ENCODE peak calls at places on chromosomes 3 and 15, in ten cellular contexts. One of them, this sample, is unnamed.

GRCh38 chr3:182081096-182081495 is 369.4 kb downstream of the SOX2 start:
- DNase-seq in endothelial cell: no peak
- DNase-seq in CD14-positive monocyte: no peak
- DNase-seq in AG09309: no peak
- DNase-seq in cardiac muscle cell: no peak
- DNase-seq in hepatocyte: no peak
- DNase-seq in GM12891: no peak
- DNase-seq in activated CD4-positive, alpha-beta T cell treated with anti-CD3 and anti-CD28 coated beads for 24 hours: no peak
- DNase-seq in hippocampal formation: no peak
- DNase-seq in body of pancreas: no peak
- DNase-seq in this sample: no peak

GRCh38 chr3:153880493-153880892 is 240.7 kb upstream of the ARHGEF26 start:
- DNase-seq in endothelial cell: no peak
- DNase-seq in CD14-positive monocyte: no peak
- DNase-seq in AG09309: no peak
- DNase-seq in cardiac muscle cell: no peak
- DNase-seq in hepatocyte: no peak
- DNase-seq in GM12891: no peak
- DNase-seq in activated CD4-positive, alpha-beta T cell treated with anti-CD3 and anti-CD28 coated beads for 24 hours: no peak
- DNase-seq in hippocampal formation: no peak
- DNase-seq in body of pancreas: no peak
- DNase-seq in this sample: no peak

GRCh38 chr15:63539517-63539916 is 35.1 kb downstream of the USP3 start:
- DNase-seq in endothelial cell: peak
- DNase-seq in CD14-positive monocyte: no peak
- DNase-seq in AG09309: no peak
- DNase-seq in cardiac muscle cell: peak
- DNase-seq in hepatocyte: no peak
- DNase-seq in GM12891: no peak
- DNase-seq in activated CD4-positive, alpha-beta T cell treated with anti-CD3 and anti-CD28 coated beads for 24 hours: no peak
- DNase-seq in hippocampal formation: no peak
- DNase-seq in body of pancreas: no peak
- DNase-seq in this sample: peak

GRCh38 chr15:101031203-101031602 is 112.0 kb downstream of the LRRK1 start:
- DNase-seq in endothelial cell: peak
- DNase-seq in CD14-positive monocyte: no peak
- DNase-seq in AG09309: no peak
- DNase-seq in cardiac muscle cell: peak
- DNase-seq in hepatocyte: no peak
- DNase-seq in GM12891: no peak
- DNase-seq in activated CD4-positive, alpha-beta T cell treated with anti-CD3 and anti-CD28 coated beads for 24 hours: no peak
- DNase-seq in hippocampal formation: no peak
- DNase-seq in body of pancreas: peak
- DNase-seq in this sample: no peak

GRCh38 chr15:41915203-41915994 is 21.5 kb upstream of the SPTBN5 start:
- DNase-seq in endothelial cell: no peak
- DNase-seq in CD14-positive monocyte: no peak
- DNase-seq in AG09309: no peak
- DNase-seq in cardiac muscle cell: no peak
- DNase-seq in hepatocyte: no peak
- DNase-seq in GM12891: no peak
- DNase-seq in activated CD4-positive, alpha-beta T cell treated with anti-CD3 and anti-CD28 coated beads for 24 hours: no peak
- DNase-seq in hippocampal formation: no peak
- DNase-seq in body of pancreas: no peak
- DNase-seq in this sample: no peak

GRCh38 chr3:67595424-67595823 is 59.0 kb downstream of the SUCLG2 start:
- DNase-seq in endothelial cell: no peak
- DNase-seq in CD14-positive monocyte: no peak
- DNase-seq in AG09309: no peak
- DNase-seq in cardiac muscle cell: no peak
- DNase-seq in hepatocyte: no peak
- DNase-seq in GM12891: no peak
- DNase-seq in activated CD4-positive, alpha-beta T cell treated with anti-CD3 and anti-CD28 coated beads for 24 hours: no peak
- DNase-seq in hippocampal formation: no peak
- DNase-seq in body of pancreas: no peak
- DNase-seq in this sample: no peak

GRCh38 chr15:75073197-75073596 is 49.8 kb downstream of the PPCDC start:
- DNase-seq in endothelial cell: no peak
- DNase-seq in CD14-positive monocyte: peak
- DNase-seq in AG09309: no peak
- DNase-seq in cardiac muscle cell: no peak
- DNase-seq in hepatocyte: no peak
- DNase-seq in GM12891: no peak
- DNase-seq in activated CD4-positive, alpha-beta T cell treated with anti-CD3 and anti-CD28 coated beads for 24 hours: no peak
- DNase-seq in hippocampal formation: no peak
- DNase-seq in body of pancreas: no peak
- DNase-seq in this sample: no peak

GRCh38 chr3:4350789-4351163 is 47.6 kb downstream of the SETMAR start:
- DNase-seq in endothelial cell: peak
- DNase-seq in CD14-positive monocyte: peak
- DNase-seq in AG09309: peak
- DNase-seq in cardiac muscle cell: peak
- DNase-seq in hepatocyte: peak
- DNase-seq in GM12891: peak
- DNase-seq in activated CD4-positive, alpha-beta T cell treated with anti-CD3 and anti-CD28 coated beads for 24 hours: peak
- DNase-seq in hippocampal formation: peak
- DNase-seq in body of pancreas: peak
- DNase-seq in this sample: peak

GRCh38 chr15:31352283-31352880 is 25.7 kb downstream of the KLF13 start:
- DNase-seq in endothelial cell: no peak
- DNase-seq in CD14-positive monocyte: no peak
- DNase-seq in AG09309: no peak
- DNase-seq in cardiac muscle cell: peak
- DNase-seq in hepatocyte: no peak
- DNase-seq in GM12891: no peak
- DNase-seq in activated CD4-positive, alpha-beta T cell treated with anti-CD3 and anti-CD28 coated beads for 24 hours: no peak
- DNase-seq in hippocampal formation: no peak
- DNase-seq in body of pancreas: peak
- DNase-seq in this sample: peak

GRCh38 chr3:119497824-119498187 is 541 bp upstream of the TIMMDC1 start:
- DNase-seq in endothelial cell: peak
- DNase-seq in CD14-positive monocyte: no peak
- DNase-seq in AG09309: no peak
- DNase-seq in cardiac muscle cell: peak
- DNase-seq in hepatocyte: peak
- DNase-seq in GM12891: no peak
- DNase-seq in activated CD4-positive, alpha-beta T cell treated with anti-CD3 and anti-CD28 coated beads for 24 hours: no peak
- DNase-seq in hippocampal formation: peak
- DNase-seq in body of pancreas: peak
- DNase-seq in this sample: peak

GRCh38 chr3:165128544-165128943 is 50.2 kb upstream of the SI start:
- DNase-seq in endothelial cell: no peak
- DNase-seq in CD14-positive monocyte: no peak
- DNase-seq in AG09309: no peak
- DNase-seq in cardiac muscle cell: no peak
- DNase-seq in hepatocyte: no peak
- DNase-seq in GM12891: no peak
- DNase-seq in activated CD4-positive, alpha-beta T cell treated with anti-CD3 and anti-CD28 coated beads for 24 hours: no peak
- DNase-seq in hippocampal formation: no peak
- DNase-seq in body of pancreas: no peak
- DNase-seq in this sample: no peak

GRCh38 chr3:196609815-196610515 is 29.5 kb upstream of the NRROS start:
- DNase-seq in endothelial cell: no peak
- DNase-seq in CD14-positive monocyte: no peak
- DNase-seq in AG09309: no peak
- DNase-seq in cardiac muscle cell: no peak
- DNase-seq in hepatocyte: no peak
- DNase-seq in GM12891: no peak
- DNase-seq in activated CD4-positive, alpha-beta T cell treated with anti-CD3 and anti-CD28 coated beads for 24 hours: no peak
- DNase-seq in hippocampal formation: no peak
- DNase-seq in body of pancreas: no peak
- DNase-seq in this sample: no peak

GRCh38 chr3:106421928-106422327 is 553.1 kb upstream of the CBLB start:
- DNase-seq in endothelial cell: no peak
- DNase-seq in CD14-positive monocyte: no peak
- DNase-seq in AG09309: no peak
- DNase-seq in cardiac muscle cell: peak
- DNase-seq in hepatocyte: no peak
- DNase-seq in GM12891: no peak
- DNase-seq in activated CD4-positive, alpha-beta T cell treated with anti-CD3 and anti-CD28 coated beads for 24 hours: no peak
- DNase-seq in hippocampal formation: no peak
- DNase-seq in body of pancreas: no peak
- DNase-seq in this sample: no peak

GRCh38 chr3:169952045-169952444 is 14.6 kb upstream of the SEC62 start:
- DNase-seq in endothelial cell: no peak
- DNase-seq in CD14-positive monocyte: peak
- DNase-seq in AG09309: no peak
- DNase-seq in cardiac muscle cell: peak
- DNase-seq in hepatocyte: no peak
- DNase-seq in GM12891: no peak
- DNase-seq in activated CD4-positive, alpha-beta T cell treated with anti-CD3 and anti-CD28 coated beads for 24 hours: no peak
- DNase-seq in hippocampal formation: no peak
- DNase-seq in body of pancreas: no peak
- DNase-seq in this sample: no peak

GRCh38 chr15:26771917-26772587 is 814 bp downstream of the GABRB3 start:
- DNase-seq in endothelial cell: peak
- DNase-seq in CD14-positive monocyte: no peak
- DNase-seq in AG09309: no peak
- DNase-seq in cardiac muscle cell: peak
- DNase-seq in hepatocyte: peak
- DNase-seq in GM12891: no peak
- DNase-seq in activated CD4-positive, alpha-beta T cell treated with anti-CD3 and anti-CD28 coated beads for 24 hours: no peak
- DNase-seq in hippocampal formation: no peak
- DNase-seq in body of pancreas: peak
- DNase-seq in this sample: no peak

GRCh38 chr3:190811775-190812480 is 50.6 kb downstream of the GMNC start:
- DNase-seq in endothelial cell: peak
- DNase-seq in CD14-positive monocyte: no peak
- DNase-seq in AG09309: peak
- DNase-seq in cardiac muscle cell: peak
- DNase-seq in hepatocyte: peak
- DNase-seq in GM12891: no peak
- DNase-seq in activated CD4-positive, alpha-beta T cell treated with anti-CD3 and anti-CD28 coated beads for 24 hours: no peak
- DNase-seq in hippocampal formation: peak
- DNase-seq in body of pancreas: peak
- DNase-seq in this sample: peak

GRCh38 chr15:40838756-40839155 is 5.1 kb upstream of the SPINT1 start:
- DNase-seq in endothelial cell: no peak
- DNase-seq in CD14-positive monocyte: no peak
- DNase-seq in AG09309: no peak
- DNase-seq in cardiac muscle cell: no peak
- DNase-seq in hepatocyte: no peak
- DNase-seq in GM12891: no peak
- DNase-seq in activated CD4-positive, alpha-beta T cell treated with anti-CD3 and anti-CD28 coated beads for 24 hours: no peak
- DNase-seq in hippocampal formation: no peak
- DNase-seq in body of pancreas: no peak
- DNase-seq in this sample: no peak

GRCh38 chr3:103446958-103447357 is 1012.1 kb downstream of the ZPLD1 start:
- DNase-seq in endothelial cell: no peak
- DNase-seq in CD14-positive monocyte: no peak
- DNase-seq in AG09309: no peak
- DNase-seq in cardiac muscle cell: no peak
- DNase-seq in hepatocyte: no peak
- DNase-seq in GM12891: no peak
- DNase-seq in activated CD4-positive, alpha-beta T cell treated with anti-CD3 and anti-CD28 coated beads for 24 hours: no peak
- DNase-seq in hippocampal formation: no peak
- DNase-seq in body of pancreas: no peak
- DNase-seq in this sample: no peak

GRCh38 chr15:95944856-95945255 is 385.6 kb upstream of the NR2F2 start:
- DNase-seq in endothelial cell: no peak
- DNase-seq in CD14-positive monocyte: no peak
- DNase-seq in AG09309: no peak
- DNase-seq in cardiac muscle cell: no peak
- DNase-seq in hepatocyte: no peak
- DNase-seq in GM12891: no peak
- DNase-seq in activated CD4-positive, alpha-beta T cell treated with anti-CD3 and anti-CD28 coated beads for 24 hours: no peak
- DNase-seq in hippocampal formation: no peak
- DNase-seq in body of pancreas: no peak
- DNase-seq in this sample: no peak

GRCh38 chr3:156513619-156514018 is 41.3 kb downstream of the SSR3 start:
- DNase-seq in endothelial cell: no peak
- DNase-seq in CD14-positive monocyte: no peak
- DNase-seq in AG09309: no peak
- DNase-seq in cardiac muscle cell: no peak
- DNase-seq in hepatocyte: no peak
- DNase-seq in GM12891: no peak
- DNase-seq in activated CD4-positive, alpha-beta T cell treated with anti-CD3 and anti-CD28 coated beads for 24 hours: no peak
- DNase-seq in hippocampal formation: no peak
- DNase-seq in body of pancreas: no peak
- DNase-seq in this sample: no peak

GRCh38 chr15:28927043-28927442 is 41.3 kb downstream of the APBA2 start:
- DNase-seq in endothelial cell: no peak
- DNase-seq in CD14-positive monocyte: no peak
- DNase-seq in AG09309: no peak
- DNase-seq in cardiac muscle cell: no peak
- DNase-seq in hepatocyte: no peak
- DNase-seq in GM12891: no peak
- DNase-seq in activated CD4-positive, alpha-beta T cell treated with anti-CD3 and anti-CD28 coated beads for 24 hours: no peak
- DNase-seq in hippocampal formation: no peak
- DNase-seq in body of pancreas: no peak
- DNase-seq in this sample: no peak

This sample was measured in SJCRH30.